ENCODE peak calls at places on chromosomes 2 and 18, in seven cellular contexts. M is HepG2, Z is GM12878, C is K562, W is H1, T is HCT116, V is SK-N-SH. X is an unnamed sample.

GRCh38 chr2:207768168-207768890 is 1.4 kb downstream of the FZD5 start:
- DNase-seq in C (peak; percentile 22), M (peak; percentile 38), T (no peak), V (peak; percentile 80), Z (no peak), W (no peak), X (peak; percentile 29)

GRCh38 chr18:12811191-12811950 is 72.7 kb downstream of the PTPN2 start:
- DNase-seq in M (no peak), W (no peak), V (no peak), C (no peak), Z (no peak), T (peak; percentile 28), X (no peak)

GRCh38 chr2:78147466-78147865 is 625.3 kb upstream of the LRRTM4 start:
- DNase-seq in T (no peak), V (no peak), W (no peak), C (no peak), Z (no peak), M (no peak), X (no peak)

GRCh38 chr2:120719471-120719870 is 16.2 kb upstream of the GLI2 start:
- DNase-seq in M (no peak), W (no peak), C (no peak), T (no peak), V (no peak), Z (no peak), X (no peak)

GRCh38 chr2:165563468-165564225 is 94.1 kb downstream of the CSRNP3 start:
- DNase-seq in C (no peak), Z (no peak), V (no peak), W (no peak), T (no peak), M (peak; percentile 16), X (peak; percentile 39)

GRCh38 chr18:2917255-2918047 is 70.6 kb downstream of the EMILIN2 start:
- DNase-seq in V (no peak), Z (no peak), T (no peak), W (no peak), C (no peak), M (no peak), X (no peak)

GRCh38 chr2:134280231-134280630 is 26.4 kb downstream of the MGAT5 start:
- DNase-seq in Z (no peak), V (no peak), T (no peak), M (no peak), W (no peak), C (no peak), X (no peak)

GRCh38 chr2:8009010-8009597 is 672.8 kb upstream of the ID2 start:
- DNase-seq in V (no peak), T (no peak), M (no peak), Z (no peak), W (no peak), C (peak; percentile 31), X (no peak)

GRCh38 chr18:10402876-10403559 is 51.4 kb upstream of the APCDD1 start:
- DNase-seq in Z (no peak), M (no peak), V (no peak), T (no peak), W (no peak), C (no peak), X (no peak)

GRCh38 chr18:9016819-9017169 is 85.7 kb upstream of the NDUFV2 start:
- DNase-seq in W (no peak), V (no peak), M (no peak), T (no peak), Z (no peak), C (no peak), X (no peak)

GRCh38 chr2:30688956-30689401 is 118.3 kb downstream of the CAPN13 start:
- DNase-seq in T (no peak), V (peak; percentile 64), M (no peak), Z (no peak), W (no peak), C (no peak), X (no peak)

GRCh38 chr2:23009545-23010149 is 375.3 kb upstream of the KLHL29 start:
- DNase-seq in T (no peak), V (no peak), Z (no peak), W (no peak), C (no peak), M (no peak), X (no peak)

GRCh38 chr2:121831841-121832240 is 76.4 kb downstream of the TSN start:
- DNase-seq in Z (no peak), W (no peak), T (no peak), M (no peak), V (no peak), C (no peak), X (no peak)

GRCh38 chr2:156189143-156189542 is 143.4 kb downstream of the NR4A2 start:
- DNase-seq in Z (no peak), T (no peak), W (no peak), C (no peak), M (peak; percentile 83), V (no peak), X (no peak)

GRCh38 chr2:196128749-196129148 is 42.6 kb downstream of the STK17B start:
- DNase-seq in M (no peak), T (no peak), V (no peak), C (no peak), W (no peak), Z (no peak), X (no peak)

GRCh38 chr18:12393510-12393909 is 14.2 kb upstream of the PRELID3A start:
- DNase-seq in M (no peak), C (no peak), Z (no peak), T (no peak), W (no peak), V (no peak), X (no peak)

GRCh38 chr2:96091711-96092579 is 24.4 kb downstream of the ADRA2B start:
- DNase-seq in V (no peak), Z (no peak), T (no peak), C (peak; percentile 38), W (no peak), M (no peak), X (no peak)

GRCh38 chr2:196123679-196124373 is 47.6 kb downstream of the STK17B start:
- DNase-seq in W (no peak), V (no peak), T (no peak), C (peak; percentile 55), M (no peak), Z (no peak), X (no peak)

GRCh38 chr2:37819228-37819627 is 105.9 kb upstream of the RMDN2 start:
- DNase-seq in W (no peak), T (no peak), Z (no peak), M (no peak), C (no peak), V (peak; percentile 27), X (no peak)

GRCh38 chr2:37816036-37816435 is 109.1 kb upstream of the RMDN2 start:
- DNase-seq in Z (no peak), T (no peak), V (no peak), W (no peak), C (no peak), M (no peak), X (no peak)

GRCh38 chr2:37812941-37813730 is 112.0 kb upstream of the RMDN2 start:
- DNase-seq in W (no peak), C (no peak), V (no peak), T (no peak), M (no peak), Z (no peak), X (no peak)

GRCh38 chr2:37820471-37820991 is 104.6 kb upstream of the RMDN2 start:
- DNase-seq in M (no peak), V (no peak), W (no peak), Z (no peak), C (no peak), T (no peak), X (no peak)

GRCh38 chr2:37816686-37817085 is 108.4 kb upstream of the RMDN2 start:
- DNase-seq in M (no peak), Z (no peak), C (no peak), T (no peak), V (no peak), W (no peak), X (no peak)
- TF ChIP-seq JUND in M (no peak), Z (no peak), C (no peak), T (no peak), V (no peak), W (no peak), X (no peak)

GRCh38 chr2:161999331-161999730 is 74.7 kb downstream of the DPP4 start:
- DNase-seq in V (no peak), T (no peak), M (no peak), W (no peak), Z (no peak), C (no peak), X (no peak)

GRCh38 chr2:162002623-162003200 is 71.3 kb downstream of the DPP4 start:
- DNase-seq in W (no peak), M (no peak), C (no peak), T (no peak), Z (no peak), V (no peak), X (no peak)

GRCh38 chr2:161995553-161996016 is 78.4 kb downstream of the DPP4 start:
- DNase-seq in Z (no peak), T (no peak), M (peak; percentile 92), W (no peak), C (no peak), V (no peak), X (no peak)

GRCh38 chr2:161994766-161995165 is 79.2 kb downstream of the DPP4 start:
- DNase-seq in T (no peak), M (no peak), Z (no peak), W (no peak), C (no peak), V (no peak), X (no peak)

DNA sequence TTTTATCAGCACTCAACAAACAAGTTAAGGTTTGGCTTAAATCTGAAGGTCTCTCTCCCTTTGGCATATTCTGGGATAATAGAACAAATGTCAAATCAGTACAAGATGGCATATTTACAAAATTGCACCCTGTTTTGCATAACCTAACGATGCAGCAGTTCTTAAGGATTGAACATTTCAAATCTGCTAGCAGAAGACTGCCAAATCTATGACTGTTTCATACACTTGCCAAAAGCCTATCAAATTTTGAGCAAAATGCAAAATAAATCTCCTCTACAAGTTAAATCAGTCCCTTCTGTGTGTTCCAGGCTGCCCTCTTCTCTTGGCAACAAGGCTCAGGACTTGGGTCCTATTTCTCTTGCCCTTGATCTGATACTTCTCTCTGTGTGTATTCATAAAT is 73.5 kb downstream of the DPP4 start:
- DNase-seq in C (no peak), M (no peak), T (no peak), V (no peak), Z (no peak), W (no peak), X (no peak)
- TF ChIP-seq JUND in C (no peak), M (no peak), T (no peak), V (no peak), Z (no peak), W (no peak), X (no peak)

GRCh38 chr18:70931942-70932814 is 643.3 kb downstream of the SOCS6 start:
- DNase-seq in Z (no peak), M (peak; percentile 3), T (no peak), W (no peak), V (peak; percentile 24), C (no peak), X (peak; percentile 46)
- TF ChIP-seq JUND in Z (no peak), M (no peak), T (no peak), W (no peak), V (no peak), C (no peak), X (no peak)

DNA sequence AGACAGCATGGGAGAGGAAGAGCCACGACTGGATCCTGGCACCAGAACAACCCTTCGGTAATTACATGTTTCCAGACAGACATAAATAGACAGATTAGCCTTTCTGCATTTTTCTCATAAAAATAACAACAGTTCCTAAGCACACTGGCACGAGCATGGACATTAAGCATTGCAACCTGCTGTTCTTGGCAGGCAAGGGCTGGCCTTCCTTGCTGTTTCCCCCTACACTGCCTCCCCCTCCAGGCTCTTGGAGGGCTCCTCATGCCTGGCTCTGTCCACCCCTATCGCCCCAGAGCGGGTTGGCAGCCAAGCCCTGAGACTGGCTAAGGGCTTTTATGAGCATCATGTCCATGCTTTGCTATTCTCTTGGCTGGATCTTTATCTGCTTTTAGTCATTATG is 89.6 kb downstream of the TTC32 start:
- DNase-seq in Z (no peak), T (no peak), C (no peak), V (no peak), W (no peak), M (no peak), X (no peak)
- TF ChIP-seq JUND in Z (no peak), T (no peak), C (no peak), V (no peak), W (no peak), M (no peak), X (no peak)